ENCODE peak calls at places on chromosomes 2 and 18, in five cellular contexts. N is A549, X is mammary epithelial cell, S is stomach, L is upper lobe of right lung. R is an unnamed sample.

GRCh38 chr18:5628512-5629255 is 84.9 kb upstream of the EPB41L3 start:
- DNase-seq in N (no peak), X (peak), S (peak), L (peak), R (peak)

GRCh38 chr2:15762449-15762848 is 170.8 kb downstream of the DDX1 start:
- DNase-seq in N (no peak), X (no peak), S (no peak), L (no peak), R (no peak)

GRCh38 chr18:50313031-50313607 is 25.6 kb upstream of the CXXC1 start:
- DNase-seq in N (no peak), X (no peak), S (no peak), L (no peak), R (no peak)

GRCh38 chr2:100104718-100105677 is 37.4 kb downstream of the AFF3 start:
- DNase-seq in N (no peak), X (no peak), S (peak), L (peak), R (no peak)

GRCh38 chr2:217834744-217835513 is 167.9 kb downstream of the TNS1 start:
- DNase-seq in N (no peak), X (no peak), S (no peak), L (no peak), R (no peak)

GRCh38 chr18:57518533-57518932 is 68.0 kb downstream of the FECH start:
- DNase-seq in N (no peak), X (no peak), S (no peak), L (no peak), R (no peak)

GRCh38 chr2:128832946-128833560 is 514.4 kb upstream of the HS6ST1 start:
- DNase-seq in N (no peak), X (no peak), S (no peak), L (no peak), R (no peak)

GRCh38 chr2:129922571-129923264 is 56.7 kb upstream of the RAB6C start:
- DNase-seq in N (no peak), X (no peak), S (no peak), L (no peak), R (no peak)

GRCh38 chr2:31002510-31002909 is 135.7 kb downstream of the GALNT14 start:
- DNase-seq in N (no peak), X (no peak), S (no peak), L (no peak), R (no peak)

GRCh38 chr18:71011389-71011788 is 722.5 kb downstream of the SOCS6 start:
- DNase-seq in N (no peak), X (no peak), S (no peak), L (no peak), R (no peak)

GRCh38 chr18:46577546-46577945 is 79.5 kb downstream of the LOXHD1 start:
- DNase-seq in N (no peak), X (no peak), S (no peak), L (no peak), R (no peak)

GRCh38 chr2:84781942-84782716 is 98.8 kb downstream of the TRABD2A start:
- DNase-seq in N (no peak), X (peak), S (peak), L (peak), R (no peak)

GRCh38 chr2:233051241-233052149 is 8.6 kb upstream of the INPP5D start:
- DNase-seq in N (no peak), X (peak), S (no peak), L (peak), R (peak)

GRCh38 chr2:6906165-6906751 is 11.0 kb upstream of the RNF144A start:
- DNase-seq in N (no peak), X (no peak), S (no peak), L (no peak), R (no peak)

GRCh38 chr2:96895709-96896651 is 26.1 kb upstream of the SEMA4C start:
- DNase-seq in N (no peak), X (peak), S (no peak), L (no peak), R (peak)

GRCh38 chr2:200618590-200619021 is 32.8 kb downstream of the AOX1 start:
- DNase-seq in N (no peak), X (no peak), S (no peak), L (no peak), R (no peak)

GRCh38 chr18:41644466-41644865 is 310.6 kb upstream of the PIK3C3 start:
- DNase-seq in N (no peak), X (no peak), S (no peak), L (no peak), R (no peak)

GRCh38 chr2:220674033-220674432 is 898.1 kb downstream of the EPHA4 start:
- DNase-seq in N (no peak), X (no peak), S (no peak), L (no peak), R (no peak)

GRCh38 chr2:13193900-13194299 is 477.2 kb downstream of the TRIB2 start:
- DNase-seq in N (no peak), X (peak), S (no peak), L (no peak), R (no peak)

GRCh38 chr2:201008000-201008829 is 44.8 kb upstream of the ORC2 start:
- DNase-seq in N (no peak), X (no peak), S (no peak), L (no peak), R (no peak)

GRCh38 chr2:218721934-218722333 is 11.3 kb downstream of the TTLL4 start:
- DNase-seq in N (no peak), X (no peak), S (no peak), L (no peak), R (no peak)

GRCh38 chr2:72138921-72139381 is 8.7 kb downstream of the CYP26B1 start:
- DNase-seq in N (no peak), X (no peak), S (no peak), L (no peak), R (peak)

GRCh38 chr2:120797421-120798289 is 62.0 kb downstream of the GLI2 start:
- DNase-seq in N (no peak), X (no peak), S (no peak), L (no peak), R (no peak)

GRCh38 chr2:234335676-234336228 is 161.1 kb downstream of the ARL4C start:
- DNase-seq in N (no peak), X (peak), S (peak), L (peak), R (peak)

GRCh38 chr2:238141541-238142318 is 3.3 kb downstream of the KLHL30 start:
- DNase-seq in N (peak), X (peak), S (peak), L (peak), R (peak)

GRCh38 chr2:128396500-128396891 is 77.8 kb upstream of the HS6ST1 start:
- DNase-seq in N (no peak), X (peak), S (peak), L (peak), R (peak)

GRCh38 chr2:112216158-112216557 is 38.7 kb downstream of the ZC3H8 start:
- DNase-seq in N (no peak), X (no peak), S (no peak), L (no peak), R (no peak)

DNA sequence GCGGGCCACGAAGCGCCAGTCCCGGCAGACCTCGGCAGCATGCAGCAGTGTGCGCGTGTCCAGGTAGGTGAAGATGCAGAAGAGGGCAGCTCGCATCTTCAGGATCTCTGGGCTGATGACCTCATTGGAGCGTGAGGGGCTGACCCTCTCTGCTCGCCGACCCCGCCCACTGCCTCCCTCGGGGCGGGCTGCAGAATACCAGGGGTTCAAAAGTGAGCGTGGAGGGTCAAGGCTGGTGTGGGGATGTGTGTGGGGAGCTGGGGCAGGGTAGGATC is 20.0 kb downstream of the FBXO41 start:
- DNase-seq in N (no peak), X (no peak), S (no peak), L (peak), R (no peak)
- H3K27ac ChIP-seq in N (no peak), X (no peak), S (no peak), L (no peak), R (no peak)

GRCh38 chr2:80348078-80348477 is 43.5 kb upstream of the LRRTM1 start:
- DNase-seq in N (no peak), X (no peak), S (no peak), L (no peak), R (no peak)
- TF ChIP-seq CTCF in N (no peak), X (no peak), S (no peak), L (no peak), R (no peak)

GRCh38 chr2:97952357-97952756 is 43.4 kb downstream of the TMEM131 start:
- DNase-seq in N (no peak), X (no peak), S (no peak), L (no peak), R (peak)
- H3K27ac ChIP-seq in N (no peak), X (no peak), S (no peak), L (no peak), R (no peak)

GRCh38 chr2:10798783-10799182 is 13.8 kb downstream of the PDIA6 start:
- DNase-seq in N (no peak), X (no peak), S (no peak), L (no peak), R (no peak)
- TF ChIP-seq CTCF in N (peak), X (no peak), S (no peak), L (no peak), R (no peak)

GRCh38 chr2:25313711-25314513 is 27.8 kb downstream of the DNMT3A start:
- DNase-seq in N (no peak), X (no peak), S (no peak), L (no peak), R (no peak)
- H3K27ac ChIP-seq in N (peak), X (no peak), S (peak), L (peak), R (peak)

GRCh38 chr18:73150199-73150598 is 282.4 kb upstream of the NETO1 start:
- DNase-seq in N (no peak), X (no peak), S (no peak), L (no peak), R (no peak)
- TF ChIP-seq CTCF in N (no peak), X (peak), S (no peak), L (no peak), R (no peak)